ENCODE peak calls at places on chromosomes 1 and 21, in seven cellular contexts. One of them, this sample, is unnamed.
A peak's percentile ranks its signal among the peaks of the same experiment; 100 is the strongest.

GRCh38 chr1:214404571-214405213 is 123.7 kb downstream of the SMYD2 start:
- DNase-seq in A673: peak; percentile 86
- DNase-seq in GM20000: no peak
- DNase-seq in tibial nerve: no peak
- DNase-seq in H9: peak; percentile 77
- DNase-seq in IMR-90: peak; percentile 75
- DNase-seq in CD4-positive, alpha-beta T cell: no peak
- DNase-seq in this sample: no peak

GRCh38 chr1:194366705-194367104 is 1180.3 kb upstream of the B3GALT2 start:
- DNase-seq in GM20000: no peak
- DNase-seq in CD4-positive, alpha-beta T cell: no peak
- DNase-seq in tibial nerve: no peak
- DNase-seq in H9: no peak
- DNase-seq in IMR-90: peak; percentile 60
- DNase-seq in A673: no peak
- DNase-seq in this sample: no peak

GRCh38 chr1:245645894-245646293 is 491.1 kb downstream of the KIF26B start:
- DNase-seq in CD4-positive, alpha-beta T cell: no peak
- DNase-seq in tibial nerve: no peak
- DNase-seq in H9: no peak
- DNase-seq in GM20000: peak; percentile 46
- DNase-seq in IMR-90: no peak
- DNase-seq in A673: no peak
- DNase-seq in this sample: no peak

GRCh38 chr1:243596441-243597183 is 253.4 kb downstream of the AKT3 start:
- DNase-seq in A673: no peak
- DNase-seq in H9: no peak
- DNase-seq in CD4-positive, alpha-beta T cell: no peak
- DNase-seq in tibial nerve: no peak
- DNase-seq in IMR-90: peak; percentile 96
- DNase-seq in GM20000: peak; percentile 62
- DNase-seq in this sample: no peak

GRCh38 chr1:200668514-200669313 is 993 bp downstream of the DDX59 start:
- DNase-seq in tibial nerve: no peak
- DNase-seq in CD4-positive, alpha-beta T cell: no peak
- DNase-seq in H9: no peak
- DNase-seq in IMR-90: no peak
- DNase-seq in A673: no peak
- DNase-seq in GM20000: no peak
- DNase-seq in this sample: no peak

GRCh38 chr1:43414634-43415223 is 25.0 kb downstream of the SZT2 start:
- DNase-seq in GM20000: peak; percentile 47
- DNase-seq in tibial nerve: peak; percentile 26
- DNase-seq in CD4-positive, alpha-beta T cell: peak; percentile 47
- DNase-seq in H9: peak; percentile 70
- DNase-seq in IMR-90: peak; percentile 52
- DNase-seq in A673: peak; percentile 77
- DNase-seq in this sample: peak; percentile 65

GRCh38 chr1:107056426-107057196 is at the start of gene PRMT6:
- DNase-seq in CD4-positive, alpha-beta T cell: peak; percentile 77
- DNase-seq in IMR-90: peak; percentile 70
- DNase-seq in tibial nerve: peak; percentile 55
- DNase-seq in A673: peak; percentile 94
- DNase-seq in H9: peak; percentile 87
- DNase-seq in GM20000: peak; percentile 84
- DNase-seq in this sample: peak; percentile 55

GRCh38 chr1:219639843-219640606 is 27.1 kb upstream of the ZC3H11B start:
- DNase-seq in A673: no peak
- DNase-seq in CD4-positive, alpha-beta T cell: no peak
- DNase-seq in H9: no peak
- DNase-seq in tibial nerve: no peak
- DNase-seq in IMR-90: peak; percentile 0
- DNase-seq in GM20000: no peak
- DNase-seq in this sample: no peak

GRCh38 chr1:66503841-66504470 is 30.0 kb upstream of the SGIP1 start:
- DNase-seq in IMR-90: peak; percentile 81
- DNase-seq in A673: peak; percentile 79
- DNase-seq in GM20000: peak; percentile 26
- DNase-seq in tibial nerve: no peak
- DNase-seq in H9: peak; percentile 58
- DNase-seq in CD4-positive, alpha-beta T cell: no peak
- DNase-seq in this sample: no peak
- TF ChIP-seq CTCF in IMR-90: peak; percentile 70
- TF ChIP-seq CTCF in A673: peak; percentile 87
- TF ChIP-seq CTCF in GM20000: peak; percentile 63
- TF ChIP-seq CTCF in tibial nerve: peak; percentile 29
- TF ChIP-seq CTCF in H9: peak; percentile 84
- TF ChIP-seq CTCF in CD4-positive, alpha-beta T cell: peak; percentile 30
- TF ChIP-seq CTCF in this sample: no peak

GRCh38 chr21:30444204-30444603 is 4.1 kb downstream of the KRTAP15-1 start:
- DNase-seq in IMR-90: no peak
- DNase-seq in H9: peak; percentile 34
- DNase-seq in tibial nerve: no peak
- DNase-seq in CD4-positive, alpha-beta T cell: no peak
- DNase-seq in A673: no peak
- DNase-seq in GM20000: no peak
- DNase-seq in this sample: no peak
- TF ChIP-seq CTCF in IMR-90: no peak
- TF ChIP-seq CTCF in H9: peak; percentile 53
- TF ChIP-seq CTCF in tibial nerve: no peak
- TF ChIP-seq CTCF in CD4-positive, alpha-beta T cell: no peak
- TF ChIP-seq CTCF in A673: no peak
- TF ChIP-seq CTCF in GM20000: no peak
- TF ChIP-seq CTCF in this sample: no peak

GRCh38 chr1:94792473-94792875 is 27.7 kb upstream of the SLC44A3 start:
- DNase-seq in CD4-positive, alpha-beta T cell: no peak
- DNase-seq in GM20000: peak; percentile 47
- DNase-seq in A673: peak; percentile 19
- DNase-seq in IMR-90: peak; percentile 67
- DNase-seq in tibial nerve: no peak
- DNase-seq in H9: no peak
- DNase-seq in this sample: no peak
- TF ChIP-seq CTCF in CD4-positive, alpha-beta T cell: no peak
- TF ChIP-seq CTCF in GM20000: no peak
- TF ChIP-seq CTCF in A673: no peak
- TF ChIP-seq CTCF in IMR-90: peak; percentile 17
- TF ChIP-seq CTCF in tibial nerve: peak; percentile 25
- TF ChIP-seq CTCF in H9: peak; percentile 36
- TF ChIP-seq CTCF in this sample: no peak

GRCh38 chr1:235270625-235271024 is 57.4 kb downstream of the ARID4B start:
- DNase-seq in GM20000: no peak
- DNase-seq in CD4-positive, alpha-beta T cell: no peak
- DNase-seq in H9: no peak
- DNase-seq in A673: peak; percentile 65
- DNase-seq in IMR-90: peak; percentile 45
- DNase-seq in tibial nerve: no peak
- DNase-seq in this sample: no peak
- TF ChIP-seq CTCF in GM20000: no peak
- TF ChIP-seq CTCF in CD4-positive, alpha-beta T cell: no peak
- TF ChIP-seq CTCF in H9: no peak
- TF ChIP-seq CTCF in A673: no peak
- TF ChIP-seq CTCF in IMR-90: no peak
- TF ChIP-seq CTCF in tibial nerve: no peak
- TF ChIP-seq CTCF in this sample: no peak

GRCh38 chr1:111937147-111937725 is 52.2 kb downstream of the KCND3 start:
- DNase-seq in A673: no peak
- DNase-seq in IMR-90: no peak
- DNase-seq in GM20000: no peak
- DNase-seq in CD4-positive, alpha-beta T cell: no peak
- DNase-seq in tibial nerve: no peak
- DNase-seq in H9: peak; percentile 42
- DNase-seq in this sample: no peak
- TF ChIP-seq CTCF in A673: no peak
- TF ChIP-seq CTCF in IMR-90: no peak
- TF ChIP-seq CTCF in GM20000: no peak
- TF ChIP-seq CTCF in CD4-positive, alpha-beta T cell: no peak
- TF ChIP-seq CTCF in tibial nerve: no peak
- TF ChIP-seq CTCF in H9: no peak
- TF ChIP-seq CTCF in this sample: no peak

DNA sequence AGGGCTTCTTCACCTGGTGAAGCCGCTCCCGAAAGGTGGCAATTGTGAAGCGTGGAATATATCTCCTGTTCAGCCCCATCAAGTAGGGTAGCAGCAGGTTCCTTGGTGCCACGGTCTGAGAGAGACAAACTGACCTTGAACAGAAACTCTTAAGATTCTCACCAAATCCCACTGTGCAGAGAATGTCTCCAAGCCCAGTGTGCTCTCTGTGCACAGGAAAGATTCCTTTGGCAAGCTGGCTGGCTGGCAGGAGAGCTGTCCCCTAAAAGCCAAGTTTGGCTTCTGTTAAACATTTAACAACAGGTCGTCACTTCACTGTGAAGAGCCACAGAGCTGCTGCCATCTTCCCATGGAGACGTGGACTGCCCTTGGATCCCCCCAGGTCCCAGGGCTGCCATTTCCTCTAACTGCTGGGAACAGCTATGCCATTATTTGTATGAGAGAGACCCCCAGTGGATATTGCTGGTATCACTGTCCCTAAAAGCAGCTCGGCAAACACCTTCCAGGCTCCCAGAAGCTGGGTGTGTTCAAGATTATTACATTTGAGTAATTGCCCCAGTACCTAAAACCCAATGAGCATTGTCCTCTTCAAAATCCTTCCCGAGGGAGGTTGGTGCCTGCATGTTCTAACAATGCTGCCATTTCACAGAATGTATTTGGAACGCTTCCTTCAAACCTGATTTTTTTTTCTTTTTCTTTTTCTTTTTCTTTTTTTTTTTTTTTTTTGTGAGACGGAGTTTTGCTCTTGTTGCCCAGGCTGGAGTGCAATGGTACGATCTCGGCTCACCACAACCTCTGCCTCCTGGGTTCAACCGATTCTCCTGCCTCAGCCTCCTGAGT is 71.8 kb downstream of the CD58 start:
- DNase-seq in IMR-90: peak; percentile 61
- DNase-seq in H9: peak; percentile 82
- DNase-seq in A673: peak; percentile 91
- DNase-seq in tibial nerve: no peak
- DNase-seq in GM20000: peak; percentile 75
- DNase-seq in CD4-positive, alpha-beta T cell: peak; percentile 23
- DNase-seq in this sample: no peak
- TF ChIP-seq CTCF in IMR-90: peak; percentile 94
- TF ChIP-seq CTCF in H9: peak; percentile 93
- TF ChIP-seq CTCF in A673: peak; percentile 89
- TF ChIP-seq CTCF in tibial nerve: peak; percentile 82
- TF ChIP-seq CTCF in GM20000: peak; percentile 57
- TF ChIP-seq CTCF in CD4-positive, alpha-beta T cell: peak; percentile 77
- TF ChIP-seq CTCF in this sample: peak; percentile 24

GRCh38 chr1:175225805-175226129 is 33.2 kb upstream of the KIAA0040 start:
- DNase-seq in GM20000: no peak
- DNase-seq in H9: no peak
- DNase-seq in A673: no peak
- DNase-seq in CD4-positive, alpha-beta T cell: no peak
- DNase-seq in IMR-90: no peak
- DNase-seq in tibial nerve: no peak
- DNase-seq in this sample: no peak
- TF ChIP-seq CTCF in GM20000: no peak
- TF ChIP-seq CTCF in H9: peak; percentile 49
- TF ChIP-seq CTCF in A673: no peak
- TF ChIP-seq CTCF in CD4-positive, alpha-beta T cell: no peak
- TF ChIP-seq CTCF in IMR-90: no peak
- TF ChIP-seq CTCF in tibial nerve: no peak
- TF ChIP-seq CTCF in this sample: no peak

DNA sequence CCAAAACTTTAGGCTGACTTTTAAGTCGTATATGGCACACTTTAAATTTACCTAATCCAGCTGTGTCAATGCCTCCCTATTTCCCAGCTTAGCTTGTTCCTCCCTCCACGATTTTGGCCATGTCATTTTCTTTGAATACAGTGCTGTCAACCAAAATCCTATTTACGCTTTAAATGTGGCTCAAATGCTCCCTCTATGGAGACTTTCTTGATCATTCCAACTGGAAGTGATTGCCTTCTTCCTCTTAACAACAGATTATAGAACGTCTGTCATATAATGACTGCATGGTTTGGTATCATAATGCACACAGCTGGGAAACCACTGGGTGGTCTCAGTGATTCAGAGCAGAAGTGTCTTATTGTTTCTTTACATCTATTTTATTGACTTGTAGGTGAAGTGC is 18.9 kb upstream of the BATF3 start:
- DNase-seq in tibial nerve: no peak
- DNase-seq in H9: no peak
- DNase-seq in GM20000: no peak
- DNase-seq in CD4-positive, alpha-beta T cell: no peak
- DNase-seq in A673: peak; percentile 70
- DNase-seq in IMR-90: peak; percentile 43
- DNase-seq in this sample: no peak
- TF ChIP-seq CTCF in tibial nerve: no peak
- TF ChIP-seq CTCF in H9: peak; percentile 38
- TF ChIP-seq CTCF in GM20000: no peak
- TF ChIP-seq CTCF in CD4-positive, alpha-beta T cell: no peak
- TF ChIP-seq CTCF in A673: peak; percentile 50
- TF ChIP-seq CTCF in IMR-90: peak; percentile 24
- TF ChIP-seq CTCF in this sample: no peak